ENCODE peak calls at places on chromosomes 3 and 15, in eight cellular contexts. O, U, B, X, S, H, P and N are unnamed samples.
A peak's percentile ranks its signal among the peaks of the same experiment; 100 is the strongest.

GRCh38 chr15:75455982-75456531 is 4.6 kb upstream of the SIN3A start:
- DNase-seq in O (no peak), B (peak; percentile 64), S (no peak), U (peak; percentile 22), X (no peak), P (peak; percentile 52), H (no peak), N (peak; percentile 44)

GRCh38 chr3:129611812-129612349 is 5.4 kb upstream of the PLXND1 start:
- DNase-seq in P (no peak), O (peak; percentile 52), S (no peak), U (no peak), H (no peak), B (no peak), X (no peak), N (no peak)

GRCh38 chr3:127135241-127136023 is 57.5 kb upstream of the PRR23E start:
- DNase-seq in P (no peak), B (no peak), O (peak; percentile 88), S (peak; percentile 94), H (peak; percentile 54), U (no peak), X (peak; percentile 45), N (no peak)

GRCh38 chr3:73624363-73625123 is at the start of gene PDZRN3:
- DNase-seq in B (peak; percentile 65), P (no peak), O (peak; percentile 92), X (peak; percentile 85), U (no peak), H (peak; percentile 8), S (peak; percentile 77), N (no peak)

GRCh38 chr3:23623841-23624240 is 181.9 kb upstream of the UBE2E1 start:
- DNase-seq in X (no peak), S (no peak), H (no peak), O (no peak), B (no peak), U (no peak), P (no peak), N (no peak)

GRCh38 chr15:36810656-36811449 is 231.4 kb downstream of the CDIN1 start:
- DNase-seq in B (no peak), H (no peak), S (no peak), O (no peak), U (no peak), X (no peak), P (no peak), N (no peak)

GRCh38 chr15:31361764-31362120 is 35.1 kb downstream of the KLF13 start:
- DNase-seq in B (no peak), O (no peak), S (no peak), P (no peak), H (no peak), X (no peak), U (peak; percentile 84), N (no peak)

GRCh38 chr3:182303169-182303568 is 490.1 kb upstream of the ATP11B start:
- DNase-seq in S (no peak), H (no peak), P (no peak), U (peak; percentile 58), X (no peak), O (no peak), B (no peak), N (no peak)

GRCh38 chr3:185257334-185257733 is 3.5 kb upstream of the EHHADH start:
- DNase-seq in U (no peak), B (no peak), S (no peak), P (no peak), O (no peak), X (no peak), H (no peak), N (no peak)

GRCh38 chr15:101539930-101540329 is 50.4 kb upstream of the PCSK6 start:
- DNase-seq in H (no peak), U (no peak), P (no peak), S (no peak), O (no peak), B (no peak), X (no peak), N (no peak)

GRCh38 chr3:116233921-116234320 is 211.4 kb downstream of the LSAMP start:
- DNase-seq in P (no peak), H (no peak), X (no peak), O (no peak), U (no peak), S (no peak), B (no peak), N (no peak)

GRCh38 chr3:15982243-15982642 is 184.5 kb upstream of the ANKRD28 start:
- DNase-seq in X (no peak), U (no peak), B (no peak), S (no peak), H (no peak), O (no peak), P (no peak), N (no peak)

GRCh38 chr15:79329186-79329611 is 18.3 kb downstream of the TMED3 start:
- DNase-seq in P (no peak), H (no peak), S (no peak), X (no peak), B (no peak), U (no peak), O (no peak), N (no peak)

GRCh38 chr3:15795563-15796308 is 2.0 kb downstream of the ANKRD28 start:
- DNase-seq in P (no peak), B (no peak), O (no peak), U (no peak), X (no peak), S (no peak), H (no peak), N (no peak)

GRCh38 chr3:66812126-66812525 is 186.0 kb upstream of the KBTBD8 start:
- DNase-seq in O (no peak), X (no peak), H (no peak), P (no peak), U (no peak), S (no peak), B (no peak), N (no peak)

GRCh38 chr3:123816673-123817207 is 67.4 kb downstream of the MYLK start:
- DNase-seq in H (no peak), S (peak; percentile 55), X (no peak), B (no peak), O (no peak), P (no peak), U (no peak), N (no peak)

GRCh38 chr15:89075846-89076245 is 12.4 kb upstream of the ABHD2 start:
- DNase-seq in B (no peak), P (no peak), O (no peak), U (no peak), H (no peak), S (peak; percentile 46), X (no peak), N (no peak)

GRCh38 chr15:67218428-67218827 is 36.0 kb downstream of the AAGAB start:
- DNase-seq in H (no peak), O (no peak), U (no peak), X (no peak), S (no peak), P (no peak), B (no peak), N (no peak)

GRCh38 chr3:139572847-139573672 is 33.5 kb upstream of the RBP1 start:
- DNase-seq in O (no peak), B (no peak), X (no peak), U (no peak), H (no peak), S (no peak), P (no peak), N (no peak)

GRCh38 chr3:9918261-9919038 is 1.6 kb downstream of the IL17RC start:
- DNase-seq in U (no peak), H (no peak), P (no peak), S (no peak), B (no peak), X (no peak), O (no peak), N (no peak)

GRCh38 chr3:169999433-169999832 is 32.8 kb downstream of the SEC62 start:
- DNase-seq in U (no peak), O (no peak), P (no peak), B (no peak), X (no peak), S (no peak), H (no peak), N (no peak)

GRCh38 chr3:141859651-141860050 is 16.8 kb upstream of the ATP1B3 start:
- DNase-seq in S (no peak), O (no peak), U (no peak), H (no peak), P (no peak), B (peak; percentile 49), X (no peak), N (no peak)

GRCh38 chr3:127637546-127637945 is 8.6 kb downstream of the PODXL2 start:
- DNase-seq in H (no peak), X (no peak), O (no peak), B (no peak), S (no peak), U (no peak), P (no peak), N (peak; percentile 24)